ENCODE peak calls at places on chromosome 19, in four cellular contexts. P is endothelial cell of umbilical vein, D is SJCRH30, U is ascending aorta. H is an unnamed sample.

GRCh38 chr19:56111601-56112312 is 9.3 kb downstream of the ZNF787 start:
- DNase-seq in P (no peak), D (peak; percentile 55), U (no peak), H (peak; percentile 74)

GRCh38 chr19:16463991-16464575 is 7.7 kb downstream of the EPS15L1 start:
- DNase-seq in U (no peak), P (no peak), D (peak; percentile 66), H (no peak)

GRCh38 chr19:49486232-49486631 is 1.2 kb upstream of the RPL13A start:
- DNase-seq in U (no peak), D (no peak), P (no peak), H (no peak)

GRCh38 chr19:1384478-1385110 is 887 bp downstream of the NDUFS7 start:
- DNase-seq in P (peak; percentile 63), D (no peak), U (no peak), H (no peak)

GRCh38 chr19:55447421-55448174 is 4.5 kb upstream of the SHISA7 start:
- DNase-seq in P (no peak), D (peak; percentile 47), U (no peak), H (no peak)

GRCh38 chr19:30719991-30720329 is 347.8 kb downstream of the ZNF536 start:
- DNase-seq in D (peak; percentile 71), U (no peak), P (no peak), H (no peak)

GRCh38 chr19:3366761-3367571 is 583 bp downstream of the NFIC start:
- DNase-seq in P (peak; percentile 42), U (no peak), D (peak; percentile 66), H (peak; percentile 72)

GRCh38 chr19:49441210-49441959 is at the start of gene SLC17A7:
- DNase-seq in P (no peak), U (no peak), D (no peak), H (peak; percentile 40)

GRCh38 chr19:21748088-21748487 is 19.3 kb downstream of the ZNF100 start:
- DNase-seq in P (no peak), U (no peak), D (no peak), H (no peak)

GRCh38 chr19:35560271-35560670 is 3.2 kb downstream of the ATP4A start:
- DNase-seq in P (no peak), U (no peak), D (no peak), H (no peak)

GRCh38 chr19:38139122-38139521 is 84.9 kb downstream of the DPF1 start:
- DNase-seq in U (no peak), D (no peak), P (no peak), H (no peak)

GRCh38 chr19:10760268-10760944 is 42.5 kb downstream of the DNM2 start:
- DNase-seq in U (no peak), D (no peak), P (no peak), H (no peak)

GRCh38 chr19:32357720-32358119 is 12.3 kb downstream of the ZNF507 start:
- DNase-seq in U (no peak), P (peak; percentile 32), D (no peak), H (no peak)

GRCh38 chr19:19510432-19510831 is 4.9 kb downstream of the TSSK6 start:
- DNase-seq in P (no peak), U (no peak), D (no peak), H (no peak)

GRCh38 chr19:2426661-2427322 is 594 bp downstream of the TIMM13 start:
- DNase-seq in D (peak; percentile 59), P (no peak), U (no peak), H (peak; percentile 76)

GRCh38 chr19:53424968-53425597 is 6.7 kb upstream of the ZNF761 start:
- DNase-seq in P (peak; percentile 58), D (peak; percentile 84), U (peak; percentile 16), H (peak; percentile 79)

GRCh38 chr19:44848805-44849457 is 2.8 kb downstream of the NECTIN2 start:
- DNase-seq in D (no peak), U (no peak), P (peak; percentile 24), H (peak; percentile 31)
- H3K4me1 ChIP-seq in D (peaks cover 19% of the 10 kb centered on the region), U (peaks cover 26% of the 10 kb centered on the region), P (peaks cover 38% of the 10 kb centered on the region), H (peaks cover 22% of the 10 kb centered on the region)

GRCh38 chr19:33805840-33806433 is 9.3 kb downstream of the KCTD15 start:
- DNase-seq in D (no peak), U (no peak), P (no peak), H (no peak)

GRCh38 chr19:33809960-33810359 is 13.3 kb downstream of the KCTD15 start:
- DNase-seq in P (peak; percentile 58), U (no peak), D (no peak), H (no peak)

GRCh38 chr19:33806434-33806881 is 9.8 kb downstream of the KCTD15 start:
- DNase-seq in P (no peak), D (no peak), U (no peak), H (no peak)

GRCh38 chr19:33810821-33811220 is 14.2 kb downstream of the KCTD15 start:
- DNase-seq in D (no peak), U (no peak), P (no peak), H (no peak)

DNA sequence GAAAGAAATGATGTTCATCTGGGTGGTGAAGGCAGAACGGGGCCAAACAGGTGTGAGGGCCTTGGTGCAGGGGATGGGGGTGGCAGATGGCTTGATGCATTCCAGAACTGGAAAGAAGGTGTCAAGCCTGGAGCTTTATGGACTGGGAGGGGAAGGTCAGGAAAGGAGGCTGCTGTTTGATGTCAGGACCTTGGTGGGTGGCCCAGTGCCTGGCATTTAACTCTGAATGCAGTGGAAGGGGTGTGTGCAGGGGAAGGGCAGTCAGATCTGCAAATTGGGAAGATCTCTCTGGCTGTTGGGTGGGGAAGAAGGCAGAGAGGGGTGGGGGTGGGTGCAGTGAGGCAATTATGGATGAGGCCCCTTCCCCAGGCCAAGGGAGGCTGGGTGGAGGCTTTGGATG is 11.7 kb downstream of the KCTD15 start:
- DNase-seq in P (no peak), D (no peak), U (no peak), H (no peak)
- H3K4me1 ChIP-seq in P (peaks cover 7% of the 10 kb centered on the region), D (no peaks in the 10 kb centered on the region), U (peaks cover 9% of the 10 kb centered on the region), H (peaks cover 29% of the 10 kb centered on the region)

GRCh38 chr19:18068395-18068794 is 18.3 kb downstream of the IL12RB1 start:
- DNase-seq in U (no peak), P (no peak), D (no peak), H (no peak)
- H3K4me1 ChIP-seq in U (no peaks in the 10 kb centered on the region), P (no peaks in the 10 kb centered on the region), D (no peaks in the 10 kb centered on the region), H (peaks cover 3% of the 10 kb centered on the region)

DNA sequence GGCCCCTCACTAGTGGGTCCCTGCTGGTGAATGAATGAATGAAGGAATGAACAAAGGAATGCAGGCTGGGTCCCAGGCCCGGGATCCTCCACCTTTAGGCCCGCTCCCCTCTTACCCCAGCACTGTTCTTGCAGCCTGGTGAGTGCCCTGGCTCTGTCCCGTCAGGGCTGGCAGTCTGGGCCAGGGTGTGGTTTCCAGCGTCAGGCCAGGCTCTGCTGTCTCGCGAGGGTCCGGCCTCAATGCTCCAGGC is 317 bp downstream of the LYL1 start:
- DNase-seq in U (no peak), D (no peak), P (no peak), H (no peak)
- H3K4me1 ChIP-seq in U (peaks cover 29% of the 10 kb centered on the region), D (no peaks in the 10 kb centered on the region), P (peaks cover 48% of the 10 kb centered on the region), H (peaks cover 29% of the 10 kb centered on the region)

DNA sequence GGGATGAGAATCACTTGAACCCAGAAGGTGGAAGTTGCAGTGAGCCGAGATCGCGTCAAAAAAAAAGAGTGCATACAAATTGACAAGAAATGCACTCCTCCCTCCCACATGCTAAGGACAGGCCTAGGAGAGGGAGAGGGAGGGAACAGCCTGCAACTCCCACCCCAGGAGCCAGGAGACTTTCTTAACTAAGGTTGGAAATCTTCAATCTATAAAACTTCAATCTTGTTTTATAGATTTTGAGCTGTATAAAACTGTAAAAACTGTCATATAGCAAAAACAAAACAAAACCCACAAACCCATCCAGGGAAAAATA is 1.3 kb upstream of the SYCN start:
- DNase-seq in D (no peak), U (no peak), P (no peak), H (no peak)
- H3K4me1 ChIP-seq in D (no peaks in the 10 kb centered on the region), U (no peaks in the 10 kb centered on the region), P (no peaks in the 10 kb centered on the region), H (no peaks in the 10 kb centered on the region)

DNA sequence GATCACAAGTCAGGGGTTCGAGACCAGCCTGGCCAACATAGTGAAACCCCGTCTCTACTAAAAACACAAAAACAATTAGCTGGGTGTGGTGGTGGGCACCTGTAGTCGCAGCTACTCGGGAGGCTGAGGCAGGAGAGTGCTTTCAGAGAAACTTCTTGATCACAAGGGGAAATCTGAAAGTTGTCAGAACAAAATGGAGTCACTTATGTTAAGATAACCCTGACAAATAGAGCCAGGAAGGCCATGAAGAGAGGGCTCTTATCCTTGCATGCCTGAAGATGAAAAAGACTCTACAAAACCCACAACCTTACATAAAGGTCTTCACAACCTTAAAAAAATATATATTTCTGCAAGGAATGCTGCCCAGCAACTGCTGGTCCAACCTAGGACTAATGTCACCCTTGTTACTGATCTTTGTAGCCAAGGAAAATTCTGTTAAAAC is 1.2 kb downstream of the CARD8 start:
- DNase-seq in U (no peak), P (no peak), D (no peak), H (no peak)
- H3K4me1 ChIP-seq in U (peaks cover 15% of the 10 kb centered on the region), P (peaks cover 66% of the 10 kb centered on the region), D (peaks cover 4% of the 10 kb centered on the region), H (peaks cover 12% of the 10 kb centered on the region)